ENCODE peak calls at places on chromosome 20, in nine cellular contexts. A is ELR; R is non-pigmented ciliary epithelial cell; G is stimulated activated CD4-positive, alpha-beta T cell treated with anti-CD3 and anti-CD28 coated beads, Interleukin-1b, Interleukin-23, amount 100 ng/mL, for 24 hours; X is hypothalamus; E is OCI-LY7; Y is heart right ventricle; I is activated effector memory CD4-positive, alpha-beta T cell treated with Interleukin-2 at 50 U/mL for 16 hours; Q is psoas muscle. C is an unnamed sample.

GRCh38 chr20:17655865-17656489 is 26.1 kb downstream of the RRBP1 start:
- DNase-seq in Q (no peak), X (no peak), G (no peak), A (peak), I (no peak), R (no peak), Y (no peak), E (no peak), C (peak)

GRCh38 chr20:45444050-45444449 is 25.5 kb upstream of the WFDC2 start:
- DNase-seq in A (no peak), R (no peak), G (no peak), I (peak), Q (no peak), X (no peak), E (no peak), Y (no peak), C (no peak)

GRCh38 chr20:7974785-7975435 is 34.7 kb upstream of the HAO1 start:
- DNase-seq in A (no peak), X (no peak), R (no peak), Y (no peak), E (no peak), G (no peak), I (no peak), Q (no peak), C (no peak)

GRCh38 chr20:54680872-54681297 is 205.5 kb downstream of the DOK5 start:
- DNase-seq in R (peak), I (no peak), E (peak), Y (no peak), G (no peak), Q (no peak), X (no peak), A (peak), C (peak)

GRCh38 chr20:35871311-35871771 is 83.0 kb downstream of the SCAND1 start:
- DNase-seq in A (peak), X (no peak), R (no peak), Y (peak), G (no peak), I (no peak), Q (no peak), E (no peak), C (peak)

GRCh38 chr20:49508435-49509199 is 26.1 kb upstream of the KCNB1 start:
- DNase-seq in X (no peak), G (no peak), Y (no peak), R (no peak), Q (no peak), I (no peak), A (peak), E (peak), C (peak)

GRCh38 chr20:33781133-33781532 is 30.0 kb upstream of the CHMP4B start:
- DNase-seq in A (no peak), I (no peak), Y (no peak), G (no peak), E (peak), Q (no peak), X (no peak), R (no peak), C (no peak)

GRCh38 chr20:62461157-62461556 is 14.6 kb downstream of the GATA5 start:
- DNase-seq in Y (peak), X (no peak), A (no peak), R (no peak), I (no peak), G (no peak), Q (no peak), E (no peak), C (no peak)

GRCh38 chr20:1503564-1504227 is 12.5 kb upstream of the SIRPB2 start:
- DNase-seq in R (peak), X (peak), Q (peak), E (peak), A (peak), Y (peak), G (peak), I (peak), C (peak)

GRCh38 chr20:44858959-44859358 is 26.5 kb upstream of the YWHAB start:
- DNase-seq in R (no peak), G (no peak), Y (no peak), Q (no peak), E (peak), X (no peak), I (no peak), A (peak), C (no peak)

GRCh38 chr20:63068711-63069367 is 62.1 kb upstream of the BHLHE23 start:
- DNase-seq in E (no peak), I (no peak), Q (no peak), G (no peak), A (no peak), X (no peak), R (no peak), Y (peak), C (no peak)

GRCh38 chr20:32823078-32823477 is 3.3 kb downstream of the MAPRE1 start:
- DNase-seq in E (no peak), G (no peak), I (no peak), R (peak), A (peak), Q (no peak), X (no peak), Y (no peak), C (peak)

GRCh38 chr20:2455771-2456497 is 14.7 kb downstream of the SNRPB start:
- DNase-seq in X (no peak), Y (no peak), R (no peak), E (no peak), G (no peak), A (no peak), Q (no peak), I (no peak), C (no peak)

GRCh38 chr20:51163996-51164600 is 141.2 kb upstream of the KCNG1 start:
- DNase-seq in Y (no peak), X (no peak), R (no peak), E (no peak), Q (no peak), A (no peak), I (no peak), G (no peak), C (no peak)

GRCh38 chr20:58986968-58987517 is 6.0 kb downstream of the NELFCD start:
- DNase-seq in G (no peak), Q (no peak), R (no peak), E (no peak), I (no peak), X (no peak), A (no peak), Y (no peak), C (no peak)

GRCh38 chr20:32521780-32522524 is 63.2 kb downstream of the NOL4L start:
- DNase-seq in E (peak), A (peak), Y (peak), X (peak), I (peak), G (no peak), Q (peak), R (no peak), C (peak)

GRCh38 chr20:21613512-21613911 is 92.0 kb upstream of the PAX1 start:
- DNase-seq in E (no peak), Y (no peak), A (no peak), G (no peak), I (no peak), X (peak), Q (no peak), R (no peak), C (peak)

GRCh38 chr20:513429-513828 is 30.2 kb downstream of the CSNK2A1 start:
- DNase-seq in Y (no peak), I (no peak), A (peak), Q (no peak), X (no peak), G (no peak), R (no peak), E (no peak), C (no peak)

GRCh38 chr20:38420232-38421085 is 14.7 kb downstream of the SNHG17 start:
- DNase-seq in X (no peak), Q (no peak), E (no peak), Y (no peak), A (peak), I (no peak), R (no peak), G (no peak), C (no peak)

GRCh38 chr20:23156170-23156841 is 70.2 kb upstream of the CD93 start:
- DNase-seq in R (no peak), I (no peak), X (no peak), E (no peak), A (peak), Y (no peak), Q (no peak), G (no peak), C (peak)

C was measured in MCF 10A.